ENCODE peak calls at places on chromosome 6, in four cellular contexts. K is pons, B is EH, I is pancreas. Z is an unnamed sample.

GRCh38 chr6:157293780-157294179 is 29.5 kb downstream of the TMEM242 start:
- DNase-seq in K (no peak), B (no peak), I (no peak), Z (no peak)

GRCh38 chr6:36682328-36683144 is 4.0 kb downstream of the CDKN1A start:
- DNase-seq in K (no peak), B (peak), I (peak), Z (peak)

GRCh38 chr6:104566411-104566810 is 293.3 kb downstream of the HACE1 start:
- DNase-seq in K (no peak), B (peak), I (no peak), Z (no peak)

GRCh38 chr6:25010917-25011625 is 75.3 kb upstream of the RIPOR2 start:
- DNase-seq in K (no peak), B (peak), I (no peak), Z (no peak)

GRCh38 chr6:119442776-119443184 is 93.2 kb upstream of the MAN1A1 start:
- DNase-seq in K (peak), B (no peak), I (peak), Z (peak)

GRCh38 chr6:71224011-71224410 is 64.6 kb upstream of the OGFRL1 start:
- DNase-seq in K (no peak), B (peak), I (no peak), Z (no peak)

GRCh38 chr6:145904878-145905277 is 59.3 kb downstream of the SHPRH start:
- DNase-seq in K (peak), B (no peak), I (peak), Z (no peak)

GRCh38 chr6:137309078-137309762 is 90.0 kb upstream of the IFNGR1 start:
- DNase-seq in K (peak), B (peak), I (peak), Z (peak)

GRCh38 chr6:5085638-5086293 is 625 bp downstream of the PPP1R3G start:
- DNase-seq in K (no peak), B (peak), I (no peak), Z (peak)

GRCh38 chr6:114000066-114000465 is 29.1 kb upstream of the HDAC2 start:
- DNase-seq in K (no peak), B (peak), I (no peak), Z (no peak)

GRCh38 chr6:23499549-23499948 is 626.5 kb upstream of the NRSN1 start:
- DNase-seq in K (no peak), B (no peak), I (no peak), Z (no peak)

GRCh38 chr6:31158863-31159855 is 770 bp downstream of the TCF19 start:
- DNase-seq in K (no peak), B (peak), I (no peak), Z (no peak)

GRCh38 chr6:122102026-122102425 is 297.4 kb upstream of the HSF2 start:
- DNase-seq in K (no peak), B (no peak), I (no peak), Z (no peak)

GRCh38 chr6:16602035-16602434 is 159.2 kb downstream of the ATXN1 start:
- DNase-seq in K (no peak), B (no peak), I (no peak), Z (no peak)

GRCh38 chr6:45479834-45480696 is 102.3 kb upstream of the SUPT3H start:
- DNase-seq in K (peak), B (peak), I (no peak), Z (no peak)

GRCh38 chr6:117976030-117976651 is 69.1 kb downstream of the SLC35F1 start:
- DNase-seq in K (peak), B (peak), I (no peak), Z (no peak)

GRCh38 chr6:3913077-3913957 is 64.1 kb downstream of the FAM50B start:
- DNase-seq in K (peak), B (peak), I (peak), Z (no peak)

GRCh38 chr6:39440039-39440426 is 117.5 kb upstream of the KCNK16 start:
- DNase-seq in K (no peak), B (no peak), I (no peak), Z (no peak)

Z was measured in heart left ventricle.